ENCODE peak calls at places on chromosome 11, in six cellular contexts. One of them, this sample, is unnamed.

GRCh38 chr11:74373382-74373781 is 24.9 kb downstream of the PGM2L1 start:
- DNase-seq in body of pancreas: no peak
- DNase-seq in sigmoid colon: no peak
- DNase-seq in breast epithelium: no peak
- DNase-seq in heart left ventricle: no peak
- DNase-seq in stomach: no peak
- DNase-seq in this sample: no peak

GRCh38 chr11:36292311-36292722 is 3.1 kb upstream of the COMMD9 start:
- DNase-seq in breast epithelium: no peak
- DNase-seq in sigmoid colon: no peak
- DNase-seq in stomach: no peak
- DNase-seq in heart left ventricle: no peak
- DNase-seq in body of pancreas: no peak
- DNase-seq in this sample: no peak

GRCh38 chr11:36817336-36817965 is 219.4 kb upstream of the RAG2 start:
- DNase-seq in breast epithelium: no peak
- DNase-seq in sigmoid colon: no peak
- DNase-seq in heart left ventricle: no peak
- DNase-seq in body of pancreas: no peak
- DNase-seq in stomach: no peak
- DNase-seq in this sample: no peak

GRCh38 chr11:126405374-126405773 is 49.9 kb downstream of the ST3GAL4 start:
- DNase-seq in stomach: peak; percentile 49
- DNase-seq in sigmoid colon: no peak
- DNase-seq in breast epithelium: no peak
- DNase-seq in heart left ventricle: no peak
- DNase-seq in body of pancreas: no peak
- DNase-seq in this sample: no peak

GRCh38 chr11:86069408-86070086 is 663 bp upstream of the PICALM start:
- DNase-seq in breast epithelium: peak; percentile 46
- DNase-seq in sigmoid colon: peak; percentile 67
- DNase-seq in stomach: no peak
- DNase-seq in body of pancreas: no peak
- DNase-seq in heart left ventricle: no peak
- DNase-seq in this sample: peak; percentile 38

GRCh38 chr11:76162336-76163288 is 43.7 kb downstream of the WNT11 start:
- DNase-seq in stomach: no peak
- DNase-seq in heart left ventricle: no peak
- DNase-seq in sigmoid colon: no peak
- DNase-seq in body of pancreas: no peak
- DNase-seq in breast epithelium: no peak
- DNase-seq in this sample: no peak

GRCh38 chr11:63516109-63516508 is 10.2 kb downstream of the LGALS12 start:
- DNase-seq in sigmoid colon: no peak
- DNase-seq in heart left ventricle: no peak
- DNase-seq in body of pancreas: no peak
- DNase-seq in breast epithelium: no peak
- DNase-seq in stomach: no peak
- DNase-seq in this sample: no peak

GRCh38 chr11:123478352-123478986 is 48.4 kb downstream of the GRAMD1B start:
- DNase-seq in sigmoid colon: peak; percentile 68
- DNase-seq in heart left ventricle: no peak
- DNase-seq in body of pancreas: peak; percentile 43
- DNase-seq in breast epithelium: peak; percentile 30
- DNase-seq in stomach: peak; percentile 43
- DNase-seq in this sample: peak; percentile 36

GRCh38 chr11:92461478-92461877 is 236.9 kb downstream of the FAT3 start:
- DNase-seq in heart left ventricle: no peak
- DNase-seq in sigmoid colon: no peak
- DNase-seq in stomach: no peak
- DNase-seq in body of pancreas: no peak
- DNase-seq in breast epithelium: no peak
- DNase-seq in this sample: no peak

GRCh38 chr11:27216268-27217149 is 146.5 kb downstream of the CCDC34 start:
- DNase-seq in stomach: no peak
- DNase-seq in body of pancreas: peak; percentile 64
- DNase-seq in sigmoid colon: peak; percentile 86
- DNase-seq in heart left ventricle: peak; percentile 81
- DNase-seq in breast epithelium: no peak
- DNase-seq in this sample: peak; percentile 50

GRCh38 chr11:77073328-77074001 is 6.7 kb downstream of the CAPN5 start:
- DNase-seq in sigmoid colon: peak; percentile 98
- DNase-seq in body of pancreas: peak; percentile 62
- DNase-seq in breast epithelium: peak; percentile 65
- DNase-seq in heart left ventricle: peak; percentile 83
- DNase-seq in stomach: peak; percentile 77
- DNase-seq in this sample: peak; percentile 83

GRCh38 chr11:1869427-1870325 is 16.8 kb downstream of the LSP1 start:
- DNase-seq in heart left ventricle: peak; percentile 68
- DNase-seq in body of pancreas: no peak
- DNase-seq in breast epithelium: no peak
- DNase-seq in sigmoid colon: no peak
- DNase-seq in stomach: no peak
- DNase-seq in this sample: no peak

DNA sequence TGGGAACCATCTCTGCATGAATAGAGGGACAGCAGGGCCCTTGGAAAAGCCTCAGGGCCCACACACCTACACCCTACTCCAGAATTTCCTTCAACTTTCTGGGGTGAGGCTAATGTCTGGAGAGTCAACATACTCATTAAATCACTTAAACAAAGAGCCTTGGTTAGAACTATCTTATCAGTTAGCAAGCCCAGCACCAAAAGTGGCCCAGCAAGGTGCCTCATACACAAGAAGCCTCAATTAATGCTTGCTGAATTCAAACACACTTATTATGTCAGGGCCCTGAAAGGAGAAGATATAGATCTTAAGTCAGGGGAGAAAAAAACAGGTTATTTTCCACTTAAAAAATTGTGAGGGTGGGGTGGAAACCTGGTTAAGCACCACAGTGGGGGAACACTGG is 61.4 kb downstream of the C11orf58 start:
- DNase-seq in heart left ventricle: no peak
- DNase-seq in stomach: no peak
- DNase-seq in body of pancreas: no peak
- DNase-seq in sigmoid colon: no peak
- DNase-seq in breast epithelium: no peak
- DNase-seq in this sample: no peak
- TF ChIP-seq POLR2A in heart left ventricle: no peak
- TF ChIP-seq POLR2A in stomach: no peak
- TF ChIP-seq POLR2A in body of pancreas: no peak
- TF ChIP-seq POLR2A in sigmoid colon: no peak
- TF ChIP-seq POLR2A in breast epithelium: no peak
- TF ChIP-seq POLR2A in this sample: no peak

GRCh38 chr11:83156150-83156995 is 558 bp upstream of the PCF11 start:
- DNase-seq in body of pancreas: peak; percentile 99
- DNase-seq in heart left ventricle: peak; percentile 98
- DNase-seq in breast epithelium: peak; percentile 100
- DNase-seq in sigmoid colon: peak; percentile 100
- DNase-seq in stomach: peak; percentile 99
- DNase-seq in this sample: peak; percentile 100

GRCh38 chr11:83158965-83159900 is 2.3 kb downstream of the PCF11 start:
- DNase-seq in stomach: no peak
- DNase-seq in heart left ventricle: no peak
- DNase-seq in sigmoid colon: no peak
- DNase-seq in body of pancreas: no peak
- DNase-seq in breast epithelium: no peak
- DNase-seq in this sample: no peak

GRCh38 chr11:83158474-83158786 is 1.5 kb downstream of the PCF11 start:
- DNase-seq in breast epithelium: no peak
- DNase-seq in stomach: no peak
- DNase-seq in heart left ventricle: no peak
- DNase-seq in body of pancreas: no peak
- DNase-seq in sigmoid colon: no peak
- DNase-seq in this sample: no peak

GRCh38 chr11:83157755-83158473 is 983 bp downstream of the PCF11 start:
- DNase-seq in body of pancreas: peak; percentile 59
- DNase-seq in breast epithelium: peak; percentile 60
- DNase-seq in sigmoid colon: peak; percentile 81
- DNase-seq in heart left ventricle: no peak
- DNase-seq in stomach: peak; percentile 50
- DNase-seq in this sample: peak; percentile 72

GRCh38 chr11:83156996-83157754 is at the start of gene PCF11:
- DNase-seq in stomach: no peak
- DNase-seq in sigmoid colon: no peak
- DNase-seq in breast epithelium: no peak
- DNase-seq in body of pancreas: no peak
- DNase-seq in heart left ventricle: no peak
- DNase-seq in this sample: no peak
- TF ChIP-seq POLR2A in stomach: peak; percentile 99
- TF ChIP-seq POLR2A in sigmoid colon: peak; percentile 100
- TF ChIP-seq POLR2A in breast epithelium: peak; percentile 99
- TF ChIP-seq POLR2A in body of pancreas: peak; percentile 99
- TF ChIP-seq POLR2A in heart left ventricle: peak; percentile 100
- TF ChIP-seq POLR2A in this sample: peak; percentile 98

DNA sequence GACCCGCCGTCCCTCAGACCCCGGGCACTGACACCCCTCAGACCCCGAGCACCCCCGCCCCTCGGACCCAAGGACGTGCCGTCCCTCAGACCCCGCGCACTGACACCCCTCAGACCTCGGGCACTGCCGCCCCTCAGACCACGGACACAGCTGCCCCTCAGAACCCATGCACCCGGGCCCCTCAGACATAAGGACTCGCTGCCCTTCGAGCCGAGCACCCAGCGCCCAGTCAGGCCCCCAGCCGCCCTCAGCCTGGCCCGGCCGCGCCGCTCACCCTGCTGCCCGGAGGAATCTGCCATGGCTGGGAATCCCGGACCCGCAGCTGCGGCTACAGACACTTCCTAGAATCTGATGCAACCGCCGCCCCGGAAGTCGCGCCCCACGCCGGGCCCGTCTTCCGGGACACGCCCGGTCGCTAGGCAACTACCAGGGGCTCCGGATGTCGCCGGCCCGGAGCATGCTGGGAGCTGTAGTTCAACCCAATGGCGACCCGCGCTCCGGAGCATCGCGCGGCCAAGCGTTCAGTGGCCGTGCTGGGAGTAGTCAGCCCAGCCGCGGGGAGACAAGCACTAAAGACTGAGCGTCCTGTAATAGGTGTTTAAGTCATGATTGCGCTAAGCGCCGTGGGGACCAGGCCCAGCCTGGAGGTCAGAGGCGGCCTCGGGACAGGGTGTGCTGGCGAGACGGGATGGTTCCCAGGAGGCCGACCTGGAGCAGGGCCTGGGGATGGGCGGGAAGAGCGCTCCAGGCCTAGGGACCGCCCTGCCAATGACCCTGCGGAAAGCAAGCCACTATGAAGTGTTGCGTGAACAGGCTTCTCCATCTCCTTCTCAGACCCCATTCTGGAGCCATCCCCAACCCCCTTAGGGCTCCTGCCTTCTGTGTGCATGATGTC is at the start of gene CARS1:
- DNase-seq in stomach: peak; percentile 96
- DNase-seq in breast epithelium: peak; percentile 94
- DNase-seq in sigmoid colon: peak; percentile 98
- DNase-seq in heart left ventricle: peak; percentile 98
- DNase-seq in body of pancreas: peak; percentile 93
- DNase-seq in this sample: peak; percentile 95
- TF ChIP-seq POLR2A in stomach: no peak
- TF ChIP-seq POLR2A in breast epithelium: peak; percentile 37
- TF ChIP-seq POLR2A in sigmoid colon: peak; percentile 41
- TF ChIP-seq POLR2A in heart left ventricle: peak; percentile 81
- TF ChIP-seq POLR2A in body of pancreas: peak; percentile 74
- TF ChIP-seq POLR2A in this sample: peak; percentile 77

DNA sequence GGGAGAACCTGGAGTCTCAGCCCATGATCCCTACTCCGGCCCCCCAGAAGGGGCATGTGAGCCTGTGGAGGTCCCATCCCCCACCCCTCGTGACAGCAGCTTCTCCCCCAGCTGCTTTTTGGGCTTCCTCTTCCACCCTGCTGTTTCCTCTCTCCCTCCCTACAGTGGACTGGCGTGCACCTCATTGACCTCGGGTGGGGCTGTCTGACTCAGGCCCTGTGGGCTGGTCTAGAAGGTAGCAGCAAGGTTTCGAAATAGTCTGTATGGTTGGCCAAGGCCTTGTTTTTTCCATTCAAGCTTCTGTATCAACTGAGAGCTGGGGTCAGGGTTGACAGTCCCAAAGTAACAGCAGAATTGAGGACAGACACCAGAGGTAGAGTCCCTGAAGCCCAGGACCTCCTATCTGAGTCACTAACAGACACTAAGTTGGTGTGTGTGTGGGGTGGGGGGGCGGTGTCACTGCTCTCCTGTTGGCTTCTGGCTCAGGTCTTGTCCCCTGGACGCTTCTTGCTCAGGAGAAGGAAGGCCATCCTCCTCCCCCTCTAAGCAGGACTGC is 7.7 kb downstream of the SLC37A2 start:
- DNase-seq in sigmoid colon: peak; percentile 86
- DNase-seq in heart left ventricle: no peak
- DNase-seq in stomach: peak; percentile 61
- DNase-seq in breast epithelium: peak; percentile 31
- DNase-seq in body of pancreas: no peak
- DNase-seq in this sample: peak; percentile 47
- TF ChIP-seq POLR2A in sigmoid colon: no peak
- TF ChIP-seq POLR2A in heart left ventricle: no peak
- TF ChIP-seq POLR2A in stomach: no peak
- TF ChIP-seq POLR2A in breast epithelium: no peak
- TF ChIP-seq POLR2A in body of pancreas: no peak
- TF ChIP-seq POLR2A in this sample: no peak

GRCh38 chr11:95148421-95148820 is 58.8 kb downstream of the ENDOD1 start:
- DNase-seq in breast epithelium: no peak
- DNase-seq in heart left ventricle: no peak
- DNase-seq in body of pancreas: no peak
- DNase-seq in stomach: no peak
- DNase-seq in sigmoid colon: no peak
- DNase-seq in this sample: no peak

GRCh38 chr11:95152878-95153856 is 63.5 kb downstream of the ENDOD1 start:
- DNase-seq in breast epithelium: no peak
- DNase-seq in sigmoid colon: no peak
- DNase-seq in body of pancreas: no peak
- DNase-seq in stomach: no peak
- DNase-seq in heart left ventricle: no peak
- DNase-seq in this sample: no peak

GRCh38 chr11:95149659-95150294 is 60.1 kb downstream of the ENDOD1 start:
- DNase-seq in stomach: peak; percentile 62
- DNase-seq in sigmoid colon: peak; percentile 75
- DNase-seq in breast epithelium: peak; percentile 86
- DNase-seq in heart left ventricle: no peak
- DNase-seq in body of pancreas: peak; percentile 47
- DNase-seq in this sample: no peak

GRCh38 chr11:95148938-95149337 is 59.3 kb downstream of the ENDOD1 start:
- DNase-seq in heart left ventricle: no peak
- DNase-seq in stomach: no peak
- DNase-seq in sigmoid colon: no peak
- DNase-seq in body of pancreas: no peak
- DNase-seq in breast epithelium: no peak
- DNase-seq in this sample: no peak

DNA sequence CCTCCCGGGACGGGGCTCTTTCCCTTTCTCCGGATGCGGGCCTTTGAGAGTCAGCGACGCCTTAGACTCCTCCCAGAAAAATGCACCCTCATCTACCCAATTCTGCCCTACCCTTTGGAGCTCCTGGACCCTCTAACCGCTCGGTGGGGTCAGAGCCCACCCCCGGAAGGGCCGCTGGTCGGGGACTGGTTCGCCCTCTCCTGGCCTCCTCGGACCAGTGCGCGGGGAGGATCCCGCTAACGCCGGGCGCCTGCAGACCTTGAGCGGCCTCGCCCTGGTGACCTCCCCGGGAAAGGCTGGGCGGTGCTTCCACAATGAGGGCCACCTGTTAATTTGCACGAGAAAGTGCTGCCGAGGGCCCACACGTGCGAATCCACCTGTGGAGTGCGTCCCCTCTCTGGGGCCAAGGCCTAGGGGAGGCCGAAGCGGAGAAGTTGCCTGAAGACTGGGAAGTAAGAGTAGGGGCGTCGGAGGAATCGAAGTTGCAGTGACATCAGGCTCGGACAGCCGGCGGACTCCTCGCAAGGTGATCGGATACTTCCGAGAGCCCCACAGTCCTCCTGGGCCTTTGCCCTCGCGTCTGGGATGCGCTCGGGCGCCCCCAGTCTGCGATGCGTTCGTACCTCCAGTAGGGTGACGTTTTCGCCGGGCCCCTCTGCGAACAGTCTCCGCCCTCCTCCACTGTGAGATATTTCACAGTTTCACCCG is 61.5 kb downstream of the ENDOD1 start:
- DNase-seq in breast epithelium: peak; percentile 93
- DNase-seq in heart left ventricle: peak; percentile 94
- DNase-seq in sigmoid colon: peak; percentile 96
- DNase-seq in body of pancreas: peak; percentile 87
- DNase-seq in stomach: peak; percentile 91
- DNase-seq in this sample: peak; percentile 85
- TF ChIP-seq POLR2A in breast epithelium: peak; percentile 76
- TF ChIP-seq POLR2A in heart left ventricle: peak; percentile 71
- TF ChIP-seq POLR2A in sigmoid colon: no peak
- TF ChIP-seq POLR2A in body of pancreas: peak; percentile 79
- TF ChIP-seq POLR2A in stomach: peak; percentile 28
- TF ChIP-seq POLR2A in this sample: peak; percentile 49